ENCODE peak calls at places on chromosomes 6 and 20, in eight cellular contexts. Z is effector memory CD8-positive, alpha-beta T cell; J is T-cell; I is foreskin keratinocyte; F is amniotic stem cell; A is NCI-H1436; C is left cardiac atrium; B is SIG-M5. Q is an unnamed sample.

GRCh38 chr20:15763344-15763743 is 809.9 kb downstream of the KIF16B start:
- DNase-seq in Z (no peak), J (no peak), I (peak), F (no peak), A (no peak), C (no peak), B (no peak), Q (no peak)

GRCh38 chr20:26163890-26164289 is 467.2 kb upstream of the ZNF337 start:
- DNase-seq in Z (no peak), J (no peak), I (peak), F (peak), A (no peak), C (no peak), B (no peak), Q (no peak)

GRCh38 chr6:18379376-18380117 is 7.6 kb upstream of the RNF144B start:
- DNase-seq in Z (no peak), J (no peak), I (no peak), F (no peak), A (no peak), C (no peak), B (no peak), Q (no peak)

GRCh38 chr20:62454936-62455673 is 20.7 kb downstream of the GATA5 start:
- DNase-seq in Z (no peak), J (no peak), I (no peak), F (no peak), A (no peak), C (no peak), B (no peak), Q (no peak)

GRCh38 chr6:144006731-144007454 is 1.2 kb downstream of the PLAGL1 start:
- DNase-seq in Z (no peak), J (no peak), I (peak), F (no peak), A (no peak), C (no peak), B (no peak), Q (no peak)

GRCh38 chr6:13407709-13408695 is 79.4 kb downstream of the GFOD1 start:
- DNase-seq in Z (no peak), J (no peak), I (peak), F (no peak), A (no peak), C (peak), B (peak), Q (peak)

GRCh38 chr6:158131926-158132325 is 36.1 kb downstream of the SERAC1 start:
- DNase-seq in Z (no peak), J (no peak), I (no peak), F (no peak), A (no peak), C (no peak), B (no peak), Q (peak)

GRCh38 chr6:5995705-5996686 is 10.7 kb downstream of the NRN1 start:
- DNase-seq in Z (no peak), J (no peak), I (no peak), F (no peak), A (peak), C (peak), B (no peak), Q (peak)

GRCh38 chr6:116313377-116313776 is 33.6 kb upstream of the TSPYL1 start:
- DNase-seq in Z (no peak), J (no peak), I (no peak), F (no peak), A (no peak), C (no peak), B (no peak), Q (no peak)

GRCh38 chr6:111031151-111031550 is 49.3 kb downstream of the RPF2 start:
- DNase-seq in Z (no peak), J (no peak), I (no peak), F (no peak), A (no peak), C (no peak), B (no peak), Q (no peak)

GRCh38 chr6:51015394-51015793 is 196.7 kb downstream of the TFAP2B start:
- DNase-seq in Z (no peak), J (no peak), I (no peak), F (no peak), A (no peak), C (no peak), B (no peak), Q (no peak)

GRCh38 chr6:33746036-33746600 is 587 bp downstream of the IP6K3 start:
- DNase-seq in Z (no peak), J (no peak), I (peak), F (no peak), A (no peak), C (peak), B (no peak), Q (no peak)

GRCh38 chr6:28090902-28091586 is 10.7 kb downstream of the ZNF165 start:
- DNase-seq in Z (no peak), J (no peak), I (no peak), F (no peak), A (no peak), C (peak), B (no peak), Q (no peak)

GRCh38 chr6:163186527-163186926 is 228.0 kb upstream of the QKI start:
- DNase-seq in Z (no peak), J (no peak), I (no peak), F (no peak), A (no peak), C (no peak), B (no peak), Q (no peak)

GRCh38 chr6:118542184-118542952 is 5.7 kb upstream of the PLN start:
- DNase-seq in Z (no peak), J (no peak), I (peak), F (no peak), A (no peak), C (no peak), B (no peak), Q (no peak)

GRCh38 chr6:153698637-153699036 is 340.4 kb upstream of the OPRM1 start:
- DNase-seq in Z (no peak), J (no peak), I (no peak), F (no peak), A (no peak), C (no peak), B (no peak), Q (no peak)

GRCh38 chr6:35371494-35372262 is 29.3 kb downstream of the PPARD start:
- DNase-seq in Z (no peak), J (no peak), I (no peak), F (no peak), A (no peak), C (no peak), B (no peak), Q (no peak)

GRCh38 chr20:62032606-62033368 is 32.9 kb downstream of the TAF4 start:
- DNase-seq in Z (no peak), J (no peak), I (no peak), F (no peak), A (no peak), C (no peak), B (no peak), Q (no peak)

GRCh38 chr6:11324453-11325023 is 92.1 kb upstream of the NEDD9 start:
- DNase-seq in Z (no peak), J (no peak), I (no peak), F (no peak), A (no peak), C (no peak), B (no peak), Q (no peak)

GRCh38 chr6:154537486-154537885 is 27.0 kb upstream of the CNKSR3 start:
- DNase-seq in Z (no peak), J (no peak), I (no peak), F (no peak), A (peak), C (no peak), B (no peak), Q (no peak)

Q was measured in HL-60.